ENCODE peak calls at places on chromosomes 16 and 17, in four cellular contexts. X, H, N and S are unnamed samples.

GRCh38 chr17:80892900-80893603 is 98.6 kb upstream of the CHMP6 start:
- DNase-seq in X (no peak), H (no peak), N (peak; percentile 98), S (no peak)

GRCh38 chr17:59427425-59427921 is 96.0 kb downstream of the YPEL2 start:
- DNase-seq in X (peak; percentile 20), H (no peak), N (peak; percentile 36), S (no peak)

GRCh38 chr17:52606590-52606989 is 448.1 kb upstream of the CA10 start:
- DNase-seq in X (no peak), H (no peak), N (no peak), S (no peak)

GRCh38 chr17:16477666-16478065 is 14.3 kb downstream of the LRRC75A start:
- DNase-seq in X (no peak), H (no peak), N (no peak), S (no peak)

GRCh38 chr16:3175157-3176153 is 12.5 kb upstream of the OR1F1 start:
- DNase-seq in X (no peak), H (no peak), N (peak; percentile 64), S (no peak)

GRCh38 chr17:81666342-81667191 is at the start of the genes CCDC137 and OXLD1:
- DNase-seq in X (peak; percentile 93), H (peak; percentile 98), N (peak; percentile 98), S (peak; percentile 98)

GRCh38 chr17:81928497-81929252 is 1.1 kb upstream of the MAFG start:
- DNase-seq in X (no peak), H (peak; percentile 41), N (no peak), S (peak; percentile 14)

GRCh38 chr17:43702636-43703035 is 40.9 kb upstream of the MEOX1 start:
- DNase-seq in X (no peak), H (no peak), N (peak; percentile 25), S (no peak)

GRCh38 chr16:57045694-57046381 is 46.5 kb upstream of the CPNE2 start:
- DNase-seq in X (peak; percentile 39), H (peak; percentile 81), N (no peak), S (peak; percentile 74)

GRCh38 chr16:28531777-28532744 is 6.7 kb downstream of the NUPR1 start:
- DNase-seq in X (no peak), H (peak; percentile 90), N (peak; percentile 57), S (peak; percentile 83)

GRCh38 chr16:50207652-50208051 is 54.5 kb downstream of the TENT4B start:
- DNase-seq in X (no peak), H (no peak), N (peak; percentile 26), S (no peak)

GRCh38 chr16:28967156-28967555 is 7.4 kb upstream of the SPNS1 start:
- DNase-seq in X (no peak), H (no peak), N (no peak), S (no peak)

GRCh38 chr16:11005611-11005975 is 61.2 kb downstream of the CLEC16A start:
- DNase-seq in X (no peak), H (no peak), N (no peak), S (no peak)

GRCh38 chr17:74815671-74816370 is 39.7 kb upstream of the NAT9 start:
- DNase-seq in X (no peak), H (no peak), N (peak; percentile 21), S (no peak)

GRCh38 chr16:3282103-3282746 is 1.1 kb upstream of the ZNF263 start:
- DNase-seq in X (no peak), H (no peak), N (peak; percentile 82), S (no peak)

GRCh38 chr17:4247981-4248388 is 15.8 kb downstream of the ANKFY1 start:
- DNase-seq in X (no peak), H (no peak), N (peak; percentile 28), S (no peak)

GRCh38 chr16:8893976-8894690 is 12.0 kb downstream of the LITAFD start:
- DNase-seq in X (no peak), H (no peak), N (no peak), S (no peak)

GRCh38 chr16:62041401-62041800 is 5.2 kb upstream of the CDH8 start:
- DNase-seq in X (peak; percentile 36), H (no peak), N (peak; percentile 73), S (no peak)

GRCh38 chr16:57426356-57426755 is 20.8 kb downstream of the CIAPIN1 start:
- DNase-seq in X (no peak), H (no peak), N (no peak), S (no peak)

GRCh38 chr17:31274252-31274651 is 22.8 kb downstream of the OMG start:
- DNase-seq in X (no peak), H (no peak), N (no peak), S (no peak)

GRCh38 chr17:28712037-28712704 is 483 bp upstream of the PROCA1 start:
- DNase-seq in X (no peak), H (peak; percentile 74), N (no peak), S (peak; percentile 63)

GRCh38 chr16:84607694-84608093 is 10.2 kb downstream of the COTL1 start:
- DNase-seq in X (peak; percentile 22), H (no peak), N (no peak), S (no peak)

GRCh38 chr17:7475764-7476422 is 3.5 kb downstream of the ZBTB4 start:
- DNase-seq in X (no peak), H (peak; percentile 75), N (no peak), S (peak; percentile 61)

GRCh38 chr16:12815361-12815760 is 11.7 kb upstream of the CPPED1 start:
- DNase-seq in X (no peak), H (no peak), N (no peak), S (no peak)

GRCh38 chr17:79842136-79842655 is 3.0 kb upstream of the CBX4 start:
- DNase-seq in X (no peak), H (no peak), N (no peak), S (no peak)